ENCODE peak calls at places on chromosomes 1 and 21, in five cellular contexts. W is heart right ventricle; D is AML-193; N is NCI-H2081; K is stimulated activated CD4-positive, alpha-beta T cell treated with anti-CD3 and anti-CD28 coated beads, Interleukin-4, amount 100 ng/mL, for 1 hour. S is an unnamed sample.

GRCh38 chr1:210024996-210025395 is 87.0 kb downstream of the SYT14 start:
- DNase-seq in N (no peak), D (no peak), K (no peak), W (no peak), S (no peak)

GRCh38 chr1:7516341-7516740 is 254.8 kb upstream of the VAMP3 start:
- DNase-seq in W (no peak), D (no peak), K (no peak), N (no peak), S (no peak)

GRCh38 chr21:37563641-37564340 is 197.2 kb downstream of the DYRK1A start:
- DNase-seq in N (peak), K (peak), D (peak), W (peak), S (peak)

GRCh38 chr1:52904590-52905375 is 16.8 kb downstream of the ECHDC2 start:
- DNase-seq in D (no peak), K (peak), W (no peak), N (peak), S (peak)

GRCh38 chr1:80594013-80594412 is 1206.7 kb upstream of the ADGRL2 start:
- DNase-seq in W (no peak), D (no peak), K (no peak), N (no peak), S (no peak)

GRCh38 chr1:48920741-48921330 is 144.1 kb upstream of the BEND5 start:
- DNase-seq in K (no peak), W (no peak), D (no peak), N (no peak), S (no peak)

GRCh38 chr1:31980835-31981782 is 32.6 kb upstream of the KHDRBS1 start:
- DNase-seq in W (no peak), N (no peak), D (no peak), K (no peak), S (peak)

GRCh38 chr1:40389871-40390560 is 16.5 kb downstream of the SMAP2 start:
- DNase-seq in K (no peak), N (no peak), D (no peak), W (no peak), S (no peak)

GRCh38 chr1:212819704-212820103 is 27.7 kb downstream of the SPATA45 start:
- DNase-seq in W (no peak), D (peak), K (no peak), N (no peak), S (peak)